ENCODE peak calls at places on chromosomes 4 and X, in eight cellular contexts. F, T, W, U, H, V, I and R are unnamed samples. For H3K9me3, the result is how much of the 10 kb centered on the place peaks cover.

GRCh38 chr4:158817562-158818370 is 48.9 kb downstream of the FNIP2 start:
- DNase-seq in W (no peak), V (no peak), H (no peak), I (no peak), T (no peak), U (no peak), F (no peak), R (no peak)

GRCh38 chr4:74486905-74487304 is 42.0 kb downstream of the AREG start:
- DNase-seq in T (no peak), U (no peak), W (no peak), F (no peak), H (no peak), I (no peak), V (no peak), R (no peak)

GRCh38 chr4:156512622-156513021 is 459.0 kb downstream of the PDGFC start:
- DNase-seq in H (no peak), F (no peak), U (peak), I (no peak), W (no peak), V (no peak), T (no peak), R (no peak)

GRCh38 chrX:9341305-9342201 is 123.3 kb upstream of the TBL1X start:
- DNase-seq in U (no peak), T (peak), I (peak), W (peak), F (peak), H (peak), V (no peak), R (peak)

GRCh38 chr4:77395481-77395880 is 210.1 kb upstream of the CXCL13 start:
- DNase-seq in H (no peak), T (no peak), W (no peak), V (no peak), U (no peak), F (no peak), I (no peak), R (no peak)

GRCh38 chrX:17375631-17376380 is 806 bp downstream of the NHS start:
- DNase-seq in T (no peak), F (no peak), W (no peak), I (peak), V (no peak), H (peak), U (no peak), R (peak)

GRCh38 chr4:75830906-75831305 is 71.3 kb downstream of the PPEF2 start:
- DNase-seq in V (no peak), H (no peak), W (no peak), T (no peak), U (no peak), F (no peak), I (no peak), R (no peak)

GRCh38 chrX:48179691-48180090 is 16.9 kb downstream of the SSX5 start:
- DNase-seq in T (no peak), V (no peak), F (no peak), W (no peak), U (no peak), H (no peak), I (no peak), R (no peak)

DNA sequence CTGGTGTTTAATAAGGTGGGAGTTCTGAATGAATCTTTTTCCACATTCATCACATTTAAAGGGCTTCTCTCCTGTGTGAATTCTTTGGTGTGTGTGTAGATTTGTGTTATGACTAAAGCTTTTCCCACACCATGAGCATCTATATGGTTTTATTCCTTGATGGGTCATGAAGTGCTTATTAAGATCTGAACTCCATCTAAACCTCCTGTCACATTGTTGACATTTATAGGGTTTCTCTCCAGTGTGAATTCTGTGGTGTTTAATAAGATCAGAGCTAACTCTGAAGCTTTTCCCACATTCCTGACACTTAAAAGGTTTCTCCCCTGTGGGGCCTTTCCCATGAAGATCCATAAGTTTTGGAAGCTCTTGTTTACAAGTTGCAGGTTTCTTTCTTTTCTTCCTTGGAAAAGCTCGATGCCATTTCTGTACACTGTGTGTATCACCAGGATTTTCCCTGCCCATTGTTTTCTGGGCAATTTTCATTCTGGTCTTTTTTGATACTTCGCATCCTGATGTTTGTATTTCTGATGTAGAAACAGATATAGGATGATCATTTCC is 21.9 kb upstream of the ETDC start:
- DNase-seq in H (no peak), W (no peak), F (no peak), V (no peak), T (no peak), U (no peak), I (no peak), R (no peak)
- H3K9me3 ChIP-seq in H (under half), W (under half), F (under half), V (under half), T (under half), U (under half), I (under half), R (under half)

DNA sequence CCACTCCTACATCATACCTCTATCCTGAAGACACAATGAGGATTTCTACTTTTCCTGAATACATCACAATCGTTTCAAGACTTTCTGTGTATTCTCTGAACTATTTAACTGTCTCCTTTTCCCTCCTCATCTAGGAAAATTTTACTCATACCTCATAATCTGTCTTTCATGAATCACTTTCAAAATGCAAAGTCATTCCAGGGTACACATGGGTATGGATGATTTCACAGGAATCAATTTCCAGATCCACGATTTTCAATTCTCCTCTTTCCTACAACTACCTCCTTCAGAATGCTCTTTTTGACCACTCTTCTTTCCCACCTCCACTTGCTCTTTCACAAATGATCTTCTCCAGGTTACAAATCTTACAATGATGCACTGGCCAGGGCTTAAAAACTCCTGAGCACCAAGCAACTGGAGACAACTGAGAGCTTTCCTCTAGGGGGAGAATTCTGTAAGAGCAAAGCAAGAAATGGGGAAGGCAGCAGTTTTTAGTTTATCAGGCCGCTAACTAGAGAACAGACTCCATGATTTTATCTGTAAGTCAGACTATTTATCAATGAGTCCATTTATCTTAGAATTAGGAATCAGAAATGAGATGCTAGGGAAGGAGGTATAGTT is 116.4 kb downstream of the PPP3CA start:
- DNase-seq in W (no peak), V (no peak), I (no peak), T (no peak), H (no peak), U (no peak), F (no peak), R (no peak)
- TF ChIP-seq CTCF in W (no peak), V (no peak), I (no peak), T (no peak), H (no peak), U (no peak), F (no peak), R (no peak)

GRCh38 chr4:28287837-28288236 is 1427.2 kb downstream of the STIM2 start:
- DNase-seq in I (no peak), H (no peak), F (no peak), U (no peak), T (no peak), V (no peak), W (no peak), R (no peak)
- H3K9me3 ChIP-seq in I (under half), H (under half), F (under half), U (under half), T (under half), V (under half), W (under half), R (under half)

DNA sequence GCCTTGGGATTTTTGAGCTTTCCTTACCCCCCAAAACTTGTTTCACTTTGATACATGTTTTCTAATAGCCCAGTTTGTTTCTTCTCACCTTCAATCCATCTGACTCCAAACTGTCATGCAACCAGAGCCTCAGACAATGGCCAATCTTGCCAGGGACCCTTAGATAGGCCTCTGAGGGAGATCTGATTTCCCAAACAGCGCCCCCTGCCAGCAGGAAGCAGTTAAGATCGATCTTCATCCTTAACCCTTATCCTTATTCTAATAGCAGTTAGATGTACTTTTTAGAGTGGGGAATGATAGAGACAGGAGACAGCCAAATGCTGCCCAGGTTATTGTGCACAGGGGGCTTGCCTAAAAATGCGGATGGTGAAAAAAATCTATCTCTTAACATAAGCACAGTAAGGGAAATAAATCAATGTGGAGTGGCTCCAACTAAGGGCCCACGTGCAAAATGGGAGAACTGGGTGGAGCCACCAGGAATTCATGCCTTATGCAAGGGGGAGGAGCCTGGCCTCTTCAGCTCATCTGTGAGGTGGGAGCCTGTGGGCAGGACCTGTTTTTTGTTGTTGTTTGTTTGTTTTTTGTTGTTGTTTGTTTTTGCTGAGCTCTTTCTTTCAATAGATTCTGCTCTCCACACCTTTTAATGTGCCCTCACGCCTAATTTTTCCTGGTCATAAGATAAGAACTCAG is 833.6 kb upstream of the AGA start:
- DNase-seq in H (peak), W (no peak), U (no peak), F (no peak), V (no peak), T (no peak), I (no peak), R (no peak)
- TF ChIP-seq CTCF in H (no peak), W (no peak), U (no peak), F (no peak), V (no peak), T (no peak), I (no peak), R (no peak)

GRCh38 chr4:445410-445809 is 53.5 kb downstream of the ZNF721 start:
- DNase-seq in V (no peak), F (no peak), U (no peak), H (no peak), W (no peak), T (no peak), I (no peak), R (no peak)
- H3K9me3 ChIP-seq in V (half or more), F (half or more), U (under half), H (under half), W (half or more), T (under half), I (under half), R (under half)

GRCh38 chr4:120873554-120873953 is 49.0 kb downstream of the PRDM5 start:
- DNase-seq in U (no peak), V (no peak), W (no peak), F (no peak), T (no peak), I (no peak), H (no peak), R (no peak)
- TF ChIP-seq CTCF in U (no peak), V (no peak), W (no peak), F (no peak), T (no peak), I (no peak), H (no peak), R (no peak)